ENCODE peak calls at places on chromosomes 16 and 17, in eight cellular contexts. H is CD4-positive, alpha-beta memory T cell; M is HAP-1; A is A549; W is esophagus muscularis mucosa; F is heart right ventricle; C is endothelial cell of umbilical vein; U is small intestine. Q is an unnamed sample. For H3K4me1 and H3K9me3, the result is how much of the 10 kb centered on the place peaks cover.

GRCh38 chr16:86862596-86862995 is 284.2 kb downstream of the FOXL1 start:
- DNase-seq in H (no peak), W (no peak), M (no peak), U (no peak), A (no peak), F (peak), C (peak), Q (no peak)

GRCh38 chr17:81976332-81977210 is 858 bp upstream of the ASPSCR1 start:
- DNase-seq in W (no peak), C (peak), U (peak), M (peak), F (peak), A (no peak), H (no peak), Q (peak)

GRCh38 chr16:67234180-67234597 is 7.3 kb downstream of the TMEM208 start:
- DNase-seq in A (no peak), U (no peak), H (no peak), M (no peak), F (no peak), C (no peak), W (no peak), Q (no peak)

GRCh38 chr17:62933986-62934385 is 32.0 kb upstream of the TANC2 start:
- DNase-seq in A (no peak), M (no peak), H (no peak), W (no peak), U (no peak), C (no peak), F (no peak), Q (no peak)

GRCh38 chr17:72173475-72174116 is 52.8 kb downstream of the SOX9 start:
- DNase-seq in M (no peak), U (no peak), H (no peak), A (no peak), C (no peak), W (no peak), F (no peak), Q (no peak)

GRCh38 chr17:57515662-57516211 is 229.4 kb downstream of the CCDC182 start:
- DNase-seq in M (no peak), C (peak), H (no peak), W (no peak), F (no peak), A (no peak), U (no peak), Q (no peak)

GRCh38 chr16:67246081-67246944 is 968 bp downstream of the FHOD1 start:
- DNase-seq in M (peak), F (peak), U (peak), A (peak), W (no peak), H (peak), C (peak), Q (peak)

GRCh38 chr17:45149669-45150603 is 1.7 kb downstream of the HEXIM1 start:
- DNase-seq in W (no peak), C (peak), F (peak), U (peak), A (peak), H (peak), M (peak), Q (peak)

GRCh38 chr17:58786586-58787295 is 31.1 kb downstream of the PPM1E start:
- DNase-seq in C (peak), M (no peak), W (no peak), F (no peak), A (peak), H (no peak), U (peak), Q (no peak)

GRCh38 chr17:81516439-81516838 is 3.8 kb upstream of the ACTG1 start:
- DNase-seq in C (no peak), A (no peak), U (no peak), F (no peak), M (no peak), W (no peak), H (no peak), Q (no peak)

GRCh38 chr16:14669776-14670175 is 24.3 kb downstream of the PLA2G10 start:
- DNase-seq in U (peak), F (no peak), C (no peak), M (no peak), A (no peak), H (no peak), W (no peak), Q (no peak)

GRCh38 chr17:48054238-48055185 is 6.4 kb downstream of the NFE2L1 start:
- DNase-seq in W (no peak), C (no peak), A (no peak), F (peak), M (peak), H (no peak), U (no peak), Q (no peak)

GRCh38 chr16:79893445-79893844 is 292.9 kb upstream of the MAF start:
- DNase-seq in C (no peak), A (no peak), H (no peak), U (no peak), M (no peak), F (no peak), W (no peak), Q (no peak)

GRCh38 chr17:35766903-35767510 is 6.3 kb downstream of the C17orf50 start:
- DNase-seq in F (peak), M (peak), C (peak), A (peak), U (peak), H (peak), W (no peak), Q (peak)

GRCh38 chr17:46875849-46876352 is 24.5 kb downstream of the WNT9B start:
- DNase-seq in F (no peak), U (no peak), C (no peak), W (no peak), H (no peak), M (no peak), A (no peak), Q (no peak)

GRCh38 chr16:6096931-6097665 is 999.5 kb upstream of the EEF2KMT start:
- DNase-seq in C (no peak), W (no peak), A (no peak), F (no peak), M (no peak), U (no peak), H (no peak), Q (no peak)

GRCh38 chr17:77375917-77376651 is 235.3 kb downstream of the SEC14L1 start:
- DNase-seq in C (no peak), U (peak), M (no peak), H (peak), F (no peak), W (no peak), A (no peak), Q (no peak)

GRCh38 chr17:28717578-28718316 is at the start of gene RAB34:
- DNase-seq in W (peak), A (peak), U (no peak), F (peak), M (no peak), C (peak), H (no peak), Q (no peak)

GRCh38 chr17:49777577-49777976 is 10.9 kb upstream of the KAT7 start:
- DNase-seq in F (no peak), U (no peak), W (no peak), H (no peak), A (no peak), C (no peak), M (no peak), Q (no peak)
- H3K4me1 ChIP-seq in F (under half), U (under half), W (under half), H (under half), A (under half), C (under half), M (under half), Q (under half)

GRCh38 chr16:49075709-49076108 is 205.9 kb downstream of the CBLN1 start:
- DNase-seq in H (no peak), A (no peak), C (no peak), W (peak), U (no peak), M (no peak), F (no peak), Q (no peak)
- H3K9me3 ChIP-seq in H (under half), A (under half), C (under half), W (under half), U (under half), M (under half), F (under half), Q (under half)

GRCh38 chr17:10075919-10076318 is 122.5 kb downstream of the GAS7 start:
- DNase-seq in A (no peak), W (no peak), H (no peak), C (no peak), U (no peak), F (no peak), M (no peak), Q (no peak)

GRCh38 chr17:10081571-10082169 is 116.7 kb downstream of the GAS7 start:
- DNase-seq in W (no peak), U (no peak), C (no peak), H (no peak), A (no peak), F (no peak), M (no peak), Q (no peak)

GRCh38 chr17:10073905-10074304 is 124.5 kb downstream of the GAS7 start:
- DNase-seq in F (peak), C (no peak), U (no peak), W (no peak), A (no peak), H (no peak), M (no peak), Q (no peak)

GRCh38 chr17:10073026-10073425 is 125.4 kb downstream of the GAS7 start:
- DNase-seq in H (no peak), M (no peak), U (no peak), F (no peak), C (no peak), A (no peak), W (no peak), Q (no peak)

DNA sequence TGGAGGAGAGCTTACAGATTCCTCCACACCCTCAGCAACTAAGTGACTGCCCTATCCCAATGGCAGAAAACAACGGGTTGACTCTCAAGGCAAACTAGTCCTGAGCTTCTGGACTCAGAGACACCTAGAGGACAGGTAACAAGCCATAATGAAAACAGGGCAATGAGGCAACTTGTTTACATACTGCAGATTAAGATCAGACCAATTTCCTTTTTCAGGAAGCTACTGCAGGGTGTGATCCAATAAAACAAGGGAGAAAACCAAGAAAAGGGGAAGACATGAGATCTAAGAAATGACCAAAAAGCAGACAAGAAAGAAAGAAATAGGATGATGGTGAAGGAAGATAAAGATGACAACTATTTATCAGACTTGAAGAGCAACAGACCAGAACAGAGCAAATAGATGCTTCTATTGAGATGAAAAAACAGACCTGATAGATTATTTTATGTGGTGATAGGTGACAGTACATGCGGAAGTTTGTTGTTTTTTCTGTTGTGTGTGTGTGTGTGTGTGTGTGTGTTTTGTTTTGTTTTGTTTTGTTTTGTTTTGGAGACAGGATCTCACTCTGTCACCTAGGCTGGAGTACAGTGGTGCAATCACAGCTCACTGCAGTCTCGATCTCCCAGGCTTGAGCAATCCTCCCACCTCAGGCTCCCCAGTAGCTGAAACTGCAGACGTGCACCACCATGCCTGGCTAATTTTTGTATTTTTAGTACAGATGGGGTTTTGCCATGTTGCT is 120.7 kb downstream of the GAS7 start:
- DNase-seq in U (no peak), M (no peak), A (no peak), F (no peak), C (no peak), W (no peak), H (no peak), Q (no peak)
- H3K4me1 ChIP-seq in U (under half), M (under half), A (under half), F (under half), C (under half), W (under half), H (under half), Q (under half)

GRCh38 chr17:78944956-78945355 is 19.8 kb upstream of the TIMP2 start:
- DNase-seq in C (no peak), M (no peak), W (no peak), A (no peak), H (no peak), F (no peak), U (no peak), Q (no peak)
- H3K9me3 ChIP-seq in C (under half), M (under half), W (under half), A (under half), H (under half), F (under half), U (under half), Q (under half)

GRCh38 chr16:89358030-89359005 is 132.0 kb downstream of the ANKRD11 start:
- DNase-seq in M (no peak), A (no peak), F (no peak), W (no peak), H (peak), U (peak), C (no peak), Q (no peak)
- H3K4me1 ChIP-seq in M (under half), A (half or more), F (half or more), W (half or more), H (half or more), U (under half), C (under half), Q (under half)